ENCODE peak calls at places on chromosomes 12 and 14, in nine cellular contexts. T, F, M, R, G, O, X, D and N are unnamed samples.
A peak's percentile ranks its signal among the peaks of the same experiment; 100 is the strongest.

GRCh38 chr12:75881910-75882309 is 149.7 kb downstream of the PHLDA1 start:
- DNase-seq in R (peak; percentile 41), D (peak; percentile 19), T (no peak), F (no peak), M (no peak), O (no peak), X (no peak), G (no peak), N (no peak)

GRCh38 chr14:21917699-21918436 is 244.2 kb upstream of the OR4E1 start:
- DNase-seq in D (peak; percentile 71), T (peak; percentile 68), F (peak; percentile 13), M (peak; percentile 31), X (no peak), O (no peak), G (no peak), R (peak; percentile 75), N (peak; percentile 22)

GRCh38 chr12:131559517-131560516 is 151.1 kb upstream of the SFSWAP start:
- DNase-seq in M (no peak), X (no peak), G (no peak), D (no peak), F (no peak), T (no peak), O (no peak), R (no peak), N (no peak)

GRCh38 chr14:105323663-105324062 is 9.1 kb downstream of the PACS2 start:
- DNase-seq in O (no peak), F (no peak), G (no peak), D (no peak), R (no peak), T (no peak), X (no peak), M (no peak), N (no peak)

GRCh38 chr14:89000007-89000942 is 175.8 kb downstream of the TTC8 start:
- DNase-seq in O (no peak), T (peak; percentile 73), R (peak; percentile 98), D (peak; percentile 98), G (no peak), F (no peak), X (no peak), M (peak; percentile 87), N (peak; percentile 71)

GRCh38 chr12:57816855-57817151 is 1.7 kb downstream of the AVIL start:
- DNase-seq in X (no peak), O (no peak), M (no peak), G (peak; percentile 66), T (no peak), R (peak; percentile 30), F (peak; percentile 65), D (peak; percentile 82), N (no peak)

GRCh38 chr12:105222726-105223357 is 13.1 kb downstream of the APPL2 start:
- DNase-seq in F (no peak), R (no peak), G (no peak), T (no peak), M (no peak), O (no peak), D (no peak), X (no peak), N (no peak)

GRCh38 chr12:11580125-11580751 is 69.2 kb upstream of the ETV6 start:
- DNase-seq in O (peak; percentile 56), R (peak; percentile 87), M (peak; percentile 65), F (no peak), G (peak; percentile 42), X (no peak), T (no peak), D (peak; percentile 93), N (peak; percentile 66)

GRCh38 chr12:80838024-80838658 is 99.6 kb downstream of the LIN7A start:
- DNase-seq in R (no peak), D (no peak), T (no peak), X (no peak), F (no peak), O (no peak), M (no peak), G (no peak), N (no peak)

GRCh38 chr12:80834724-80835123 is 103.0 kb downstream of the LIN7A start:
- DNase-seq in F (no peak), O (no peak), R (no peak), M (no peak), D (no peak), T (no peak), X (no peak), G (no peak), N (no peak)

GRCh38 chr12:80838708-80839107 is 99.0 kb downstream of the LIN7A start:
- DNase-seq in M (no peak), X (no peak), F (peak; percentile 11), O (no peak), R (peak; percentile 31), G (no peak), D (no peak), T (peak; percentile 67), N (no peak)

DNA sequence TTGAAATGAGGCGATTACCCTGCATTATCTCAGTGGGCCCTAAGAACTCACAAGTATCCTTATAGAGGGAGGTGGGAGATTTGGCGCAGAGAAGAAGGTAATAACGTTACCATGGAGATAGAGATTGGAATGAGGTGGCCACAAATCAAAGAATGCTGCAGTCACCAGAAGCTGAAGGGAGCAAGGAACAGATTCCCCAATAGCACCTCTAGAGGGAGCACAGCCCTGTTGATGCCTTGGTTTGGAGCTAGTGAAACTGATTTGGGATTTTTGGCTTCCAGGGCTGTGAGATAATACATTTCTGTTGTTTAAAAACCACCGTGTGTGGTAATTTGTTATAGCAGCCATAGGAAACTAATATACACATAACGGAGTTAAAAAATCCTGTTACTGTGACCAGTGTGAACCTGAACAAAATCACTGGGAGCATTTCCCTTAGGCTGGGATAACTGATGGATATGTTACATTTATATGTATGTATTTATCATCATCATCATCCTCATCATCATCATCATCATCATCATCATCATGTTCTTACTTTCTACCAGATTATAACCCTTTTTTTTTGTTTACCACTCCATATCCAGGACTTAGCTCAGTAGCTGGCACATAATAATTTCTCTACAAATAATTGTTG is 100.3 kb downstream of the LIN7A start:
- DNase-seq in X (no peak), G (no peak), O (no peak), D (peak; percentile 79), M (peak; percentile 14), R (peak; percentile 87), T (peak; percentile 84), F (peak; percentile 38), N (peak; percentile 66)
- TF ChIP-seq CTCF in X (peak; percentile 59), G (peak; percentile 37), O (peak; percentile 75), D (peak; percentile 93), M (peak; percentile 81), R (peak; percentile 98), T (peak; percentile 87), F (peak; percentile 64), N (peak; percentile 94)

GRCh38 chr14:20329355-20329754 is 3.7 kb downstream of the CCNB1IP1 start:
- DNase-seq in O (no peak), F (no peak), M (no peak), D (no peak), R (no peak), G (no peak), X (no peak), T (no peak), N (no peak)

GRCh38 chr14:20334017-20334416 is 938 bp upstream of the CCNB1IP1 start:
- DNase-seq in G (no peak), F (no peak), X (no peak), O (no peak), D (no peak), M (no peak), R (no peak), T (no peak), N (no peak)

GRCh38 chr14:20331048-20331613 is 1.9 kb downstream of the CCNB1IP1 start:
- DNase-seq in T (no peak), M (no peak), R (no peak), O (no peak), D (no peak), G (no peak), X (no peak), F (no peak), N (no peak)

GRCh38 chr14:20332386-20332945 is 613 bp downstream of the CCNB1IP1 start:
- DNase-seq in T (peak; percentile 53), O (no peak), D (peak; percentile 26), X (no peak), F (no peak), M (no peak), G (no peak), R (peak; percentile 19), N (no peak)

DNA sequence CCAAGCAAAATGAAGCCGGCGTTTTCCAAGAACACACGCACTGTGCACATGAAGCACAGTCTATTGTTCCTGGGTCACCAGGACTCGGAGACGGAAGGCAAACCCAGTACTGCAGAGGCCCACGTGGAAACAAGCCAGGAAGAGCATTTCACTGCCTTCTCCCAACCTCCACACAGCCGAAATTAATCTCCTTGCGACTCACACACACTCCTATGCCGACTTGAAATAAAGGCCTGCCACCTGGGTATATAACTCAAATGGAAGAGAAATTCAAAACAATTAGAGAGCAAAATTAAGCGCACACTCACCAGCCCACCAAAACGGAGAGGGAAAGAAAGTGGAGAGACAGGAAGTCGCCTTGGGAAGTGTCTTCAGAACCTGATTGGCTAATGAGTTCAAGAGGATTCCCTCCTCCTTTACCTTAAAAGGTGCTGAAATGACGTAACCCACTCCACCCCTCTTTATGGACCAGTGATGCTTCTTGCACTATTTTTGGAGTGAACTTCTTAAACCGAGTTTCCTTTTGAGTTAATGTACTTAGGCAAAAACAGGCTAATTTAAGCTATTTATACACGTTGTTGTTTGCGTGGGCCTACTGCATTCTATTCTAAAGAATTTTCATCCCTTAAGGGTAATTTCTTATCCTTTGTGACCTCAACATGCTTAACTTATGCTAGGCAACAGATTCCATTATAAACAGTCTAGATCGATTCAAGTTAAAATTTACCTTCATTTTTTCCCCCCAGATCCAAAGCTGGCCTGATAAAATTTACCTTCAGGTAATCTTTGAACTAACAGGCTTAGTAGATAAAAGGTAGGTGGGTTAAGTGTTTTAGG is at the start of gene CCNB1IP1:
- DNase-seq in M (peak; percentile 88), X (no peak), D (peak; percentile 92), O (peak; percentile 76), R (peak; percentile 94), G (peak; percentile 61), F (peak; percentile 83), T (peak; percentile 81), N (peak; percentile 70)
- H3K4me3 ChIP-seq in M (peak within 1 kb of the TSS; percentile 74), X (peak within 1 kb of the TSS; percentile 74), D (peak within 1 kb of the TSS; percentile 84), O (peak within 1 kb of the TSS; percentile 90), R (peak within 1 kb of the TSS; percentile 73), G (peak within 1 kb of the TSS; percentile 64), F (peak within 1 kb of the TSS; percentile 67), T (peak within 1 kb of the TSS; percentile 86), N (peak within 1 kb of the TSS; percentile 76)

GRCh38 chr12:92621312-92621711 is 81.5 kb upstream of the PLEKHG7 start:
- DNase-seq in T (no peak), X (no peak), G (no peak), O (no peak), R (no peak), M (no peak), D (no peak), F (no peak), N (no peak)

GRCh38 chr12:92619730-92620684 is 82.8 kb upstream of the PLEKHG7 start:
- DNase-seq in G (no peak), R (no peak), M (no peak), D (peak; percentile 17), T (no peak), X (no peak), O (no peak), F (no peak), N (no peak)

GRCh38 chr12:92615703-92616102 is 87.1 kb upstream of the PLEKHG7 start:
- DNase-seq in X (no peak), R (no peak), T (no peak), D (no peak), G (no peak), M (no peak), F (no peak), O (no peak), N (no peak)

GRCh38 chr12:92621833-92622232 is 81.0 kb upstream of the PLEKHG7 start:
- DNase-seq in R (no peak), X (no peak), M (no peak), F (no peak), D (no peak), G (no peak), T (no peak), O (no peak), N (no peak)

DNA sequence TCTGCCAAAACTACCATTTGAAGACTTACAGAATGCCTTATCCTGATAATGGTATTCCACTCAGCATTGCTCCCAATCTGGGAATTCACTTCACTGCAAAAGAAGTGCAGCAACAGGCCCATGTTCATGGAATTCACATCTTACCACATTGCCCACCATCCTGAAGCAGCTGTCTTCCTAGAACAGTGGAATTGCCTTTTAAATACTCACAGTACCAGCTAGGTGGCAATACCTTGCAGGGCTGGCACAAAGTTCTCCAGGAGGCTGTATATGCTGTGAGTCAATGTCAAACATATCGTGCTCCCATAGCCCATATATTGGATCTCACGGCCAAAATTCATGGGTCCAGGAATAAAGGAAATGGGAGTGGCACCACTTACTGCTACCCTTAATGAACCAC is 83.8 kb upstream of the PLEKHG7 start:
- DNase-seq in G (no peak), M (no peak), X (no peak), F (no peak), T (no peak), O (no peak), R (no peak), D (no peak), N (no peak)
- TF ChIP-seq CTCF in G (no peak), M (no peak), X (no peak), F (no peak), T (no peak), O (no peak), R (no peak), D (no peak), N (no peak)

DNA sequence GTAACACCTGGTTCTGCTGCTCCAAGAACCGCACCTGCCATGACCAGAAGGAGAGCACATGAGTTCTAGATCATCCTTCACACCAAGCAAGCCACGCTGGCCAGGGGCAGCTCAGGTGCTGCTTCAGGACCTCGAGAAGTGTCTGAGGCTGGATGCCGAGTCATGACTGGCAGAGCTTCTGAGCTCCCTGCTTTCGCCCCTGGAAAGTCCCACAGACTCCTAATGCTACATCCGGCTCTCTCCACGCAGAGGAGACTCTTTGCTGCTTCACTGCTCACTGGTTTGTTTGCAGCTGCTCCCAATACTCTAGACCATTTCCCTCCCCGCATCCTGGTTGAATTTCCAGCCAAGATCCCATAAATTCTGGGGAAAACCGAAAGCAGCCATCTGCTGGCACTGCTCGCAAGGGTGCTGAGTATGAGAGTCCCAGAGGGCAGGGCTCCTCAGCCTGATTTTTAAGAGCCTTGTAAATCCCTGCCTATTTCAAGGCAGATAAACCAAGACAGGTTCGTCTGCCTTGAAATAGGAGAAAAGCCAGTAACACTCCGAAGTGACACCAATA is 1.4 kb downstream of the KRT2 start:
- DNase-seq in R (no peak), D (no peak), X (no peak), T (peak; percentile 44), F (no peak), O (no peak), G (no peak), M (peak; percentile 14), N (no peak)
- H3K4me3 ChIP-seq in R (no peak overlapping the region), D (no peak overlapping the region), X (no peak overlapping the region), T (no peak overlapping the region), F (no peak overlapping the region), O (no peak overlapping the region), G (peak overlapping the region; percentile 12), M (no peak overlapping the region), N (no peak overlapping the region)